ENCODE peak calls at places on chromosomes 2 and 18, in eight cellular contexts. U is ELF-1, V is WTC11, G is KBM-7, P is AML-193, S is GM12891, O is GM13977, Z is NCI-H1417. B is an unnamed sample.

GRCh38 chr2:40123746-40124145 is 328.1 kb downstream of the SLC8A1 start:
- DNase-seq in Z (no peak), S (no peak), U (no peak), V (no peak), G (no peak), P (no peak), O (no peak), B (no peak)

GRCh38 chr2:206143451-206143850 is 15.8 kb downstream of the NDUFS1 start:
- DNase-seq in U (no peak), Z (no peak), V (no peak), S (no peak), P (no peak), O (no peak), G (no peak), B (no peak)

GRCh38 chr2:10989782-10990181 is 78.0 kb downstream of the KCNF1 start:
- DNase-seq in P (no peak), Z (no peak), S (no peak), V (no peak), O (no peak), G (no peak), U (no peak), B (no peak)

GRCh38 chr2:20390524-20391123 is 40.0 kb upstream of the PUM2 start:
- DNase-seq in U (no peak), Z (no peak), G (no peak), P (no peak), S (no peak), O (no peak), V (no peak), B (no peak)

GRCh38 chr2:128306931-128307460 is 11.7 kb downstream of the HS6ST1 start:
- DNase-seq in V (peak; percentile 9), Z (no peak), G (no peak), U (no peak), P (no peak), O (no peak), S (no peak), B (no peak)

GRCh38 chr2:67797801-67798535 is 264.8 kb downstream of the C1D start:
- DNase-seq in U (no peak), G (no peak), Z (no peak), S (no peak), V (no peak), O (no peak), P (no peak), B (no peak)

GRCh38 chr18:10482363-10482984 is 28.0 kb downstream of the APCDD1 start:
- DNase-seq in Z (no peak), S (no peak), V (no peak), P (no peak), O (no peak), G (no peak), U (no peak), B (no peak)

GRCh38 chr2:112996635-112997034 is 8.6 kb upstream of the IL36A start:
- DNase-seq in G (no peak), Z (no peak), U (no peak), V (no peak), S (no peak), O (peak; percentile 18), P (no peak), B (no peak)

GRCh38 chr18:10271481-10271880 is 183.0 kb upstream of the APCDD1 start:
- DNase-seq in U (no peak), O (no peak), G (no peak), Z (no peak), P (no peak), S (no peak), V (no peak), B (no peak)

GRCh38 chr2:239678666-239679296 is 278.0 kb upstream of the HDAC4 start:
- DNase-seq in G (no peak), U (no peak), P (no peak), O (no peak), V (no peak), S (no peak), Z (no peak), B (no peak)

GRCh38 chr18:35511428-35511827 is 13.7 kb upstream of the INO80C start:
- DNase-seq in O (peak; percentile 28), V (no peak), Z (no peak), P (no peak), S (no peak), G (no peak), U (no peak), B (no peak)

GRCh38 chr2:47662547-47662946 is 120.4 kb upstream of the MSH6 start:
- DNase-seq in S (no peak), O (no peak), U (no peak), V (no peak), G (no peak), P (no peak), Z (no peak), B (peak; percentile 63)

GRCh38 chr18:37967261-37967660 is 401.7 kb upstream of the CELF4 start:
- DNase-seq in G (no peak), U (no peak), O (no peak), Z (no peak), P (no peak), V (no peak), S (no peak), B (no peak)

GRCh38 chr18:39414009-39414700 is 1848.6 kb upstream of the CELF4 start:
- DNase-seq in O (no peak), P (no peak), U (no peak), S (no peak), G (no peak), V (no peak), Z (no peak), B (no peak)

GRCh38 chr2:211930331-211930730 is 608.3 kb downstream of the ERBB4 start:
- DNase-seq in O (peak; percentile 9), U (no peak), V (no peak), G (no peak), Z (no peak), S (peak; percentile 0), P (peak; percentile 6), B (no peak)

GRCh38 chr2:45793564-45793963 is 142.1 kb downstream of the PRKCE start:
- DNase-seq in V (no peak), Z (no peak), U (no peak), P (no peak), G (no peak), S (no peak), O (no peak), B (no peak)

GRCh38 chr2:238696323-238696722 is 151.6 kb upstream of the TWIST2 start:
- DNase-seq in S (no peak), V (no peak), G (no peak), O (no peak), Z (no peak), U (no peak), P (no peak), B (no peak)

GRCh38 chr2:191869178-191869577 is 22.3 kb upstream of the CAVIN2 start:
- DNase-seq in V (peak; percentile 82), Z (peak; percentile 57), U (peak; percentile 93), G (no peak), O (peak; percentile 29), P (no peak), S (no peak), B (peak; percentile 91)